ENCODE peak calls at places on chromosomes 6 and 20, in five cellular contexts. C is RCC 7860, S is adipocyte, E is cardiac muscle cell, T is NCI-H1417 treated with DMSO at 0.1 percent for 48 hours. N is an unnamed sample.

GRCh38 chr6:155466546-155466945 is 10.9 kb upstream of the NOX3 start:
- DNase-seq in E (no peak), T (no peak), C (no peak), S (no peak), N (no peak)

GRCh38 chr20:15902493-15902892 is 670.8 kb downstream of the KIF16B start:
- DNase-seq in C (no peak), E (no peak), S (no peak), T (no peak), N (no peak)

GRCh38 chr20:46102940-46103339 is 13.2 kb upstream of the NCOA5 start:
- DNase-seq in C (no peak), S (no peak), T (no peak), E (no peak), N (no peak)

GRCh38 chr6:122012576-122012975 is 386.9 kb upstream of the HSF2 start:
- DNase-seq in T (no peak), C (no peak), S (peak), E (no peak), N (peak)

GRCh38 chr20:51108638-51109363 is 85.9 kb upstream of the KCNG1 start:
- DNase-seq in S (no peak), C (no peak), T (no peak), E (no peak), N (no peak)

GRCh38 chr6:44058617-44059358 is 68.5 kb downstream of the MRPL14 start:
- DNase-seq in C (peak), S (peak), T (no peak), E (no peak), N (peak)

GRCh38 chr6:139146317-139146726 is 11.4 kb downstream of the HECA start:
- DNase-seq in E (no peak), C (no peak), T (no peak), S (no peak), N (no peak)

GRCh38 chr20:63945031-63945658 is 11.1 kb downstream of the UCKL1 start:
- DNase-seq in T (no peak), E (no peak), C (no peak), S (no peak), N (no peak)

GRCh38 chr6:135880066-135880972 is 28.8 kb downstream of the PDE7B start:
- DNase-seq in C (peak), S (peak), T (no peak), E (no peak), N (peak)

GRCh38 chr6:107361568-107362270 is 97.6 kb downstream of the PDSS2 start:
- DNase-seq in S (peak), T (no peak), E (peak), C (peak), N (peak)

GRCh38 chr6:11354019-11354418 is 121.6 kb upstream of the NEDD9 start:
- DNase-seq in E (no peak), S (peak), T (no peak), C (no peak), N (peak)

GRCh38 chr20:41078329-41078728 is 49.7 kb downstream of the TOP1 start:
- DNase-seq in E (peak), S (peak), T (no peak), C (peak), N (peak)

GRCh38 chr20:64077876-64078551 is 1.3 kb downstream of the RGS19 start:
- DNase-seq in E (no peak), T (no peak), C (no peak), S (no peak), N (no peak)

GRCh38 chr20:62457831-62458230 is 18.0 kb downstream of the GATA5 start:
- DNase-seq in S (no peak), T (no peak), C (no peak), E (no peak), N (no peak)

GRCh38 chr20:52596261-52596660 is 375.9 kb upstream of the TSHZ2 start:
- DNase-seq in T (no peak), S (no peak), E (peak), C (no peak), N (no peak)

GRCh38 chr6:118401325-118401998 is 146.6 kb upstream of the PLN start:
- DNase-seq in T (no peak), C (no peak), S (no peak), E (no peak), N (no peak)

GRCh38 chr20:10111144-10111771 is 76.5 kb downstream of the ANKEF1 start:
- DNase-seq in S (no peak), T (peak), C (no peak), E (no peak), N (no peak)

GRCh38 chr20:3038454-3038853 is 5.0 kb upstream of the GNRH2 start:
- DNase-seq in T (no peak), E (no peak), C (no peak), S (no peak), N (no peak)

GRCh38 chr6:38572186-38572813 is 67.4 kb downstream of the BTBD9 start:
- DNase-seq in S (no peak), T (no peak), C (no peak), E (no peak), N (no peak)

GRCh38 chr6:168725821-168726220 is 284.8 kb downstream of the SMOC2 start:
- DNase-seq in E (no peak), C (no peak), T (no peak), S (no peak), N (no peak)

GRCh38 chr6:41984623-41985022 is 43.0 kb upstream of the CCND3 start:
- DNase-seq in S (no peak), T (no peak), E (no peak), C (no peak), N (no peak)

GRCh38 chr6:80437186-80437585 is 330.7 kb downstream of the BCKDHB start:
- DNase-seq in E (no peak), S (peak), C (no peak), T (no peak), N (peak)

GRCh38 chr20:45067558-45067957 is 33.4 kb downstream of the KCNS1 start:
- DNase-seq in C (no peak), T (no peak), S (no peak), E (no peak), N (peak)

GRCh38 chr6:45933855-45934254 is 81.8 kb downstream of the CLIC5 start:
- DNase-seq in C (no peak), E (no peak), T (no peak), S (no peak), N (no peak)

GRCh38 chr20:41358230-41358629 is 8.4 kb downstream of the EMILIN3 start:
- DNase-seq in E (no peak), S (no peak), T (no peak), C (no peak), N (no peak)

GRCh38 chr6:39812853-39813533 is 20.8 kb downstream of the DAAM2 start:
- DNase-seq in C (no peak), T (no peak), E (no peak), S (peak), N (peak)

GRCh38 chr6:27539551-27539950 is 66.6 kb upstream of the ZNF184 start:
- DNase-seq in T (no peak), E (no peak), S (no peak), C (no peak), N (no peak)

GRCh38 chr6:155143610-155144106 is 120.2 kb upstream of the CLDN20 start:
- DNase-seq in C (no peak), E (no peak), T (no peak), S (no peak), N (no peak)

GRCh38 chr20:5497556-5497955 is 180.8 kb upstream of the PROKR2 start:
- DNase-seq in C (no peak), E (no peak), S (no peak), T (no peak), N (no peak)

GRCh38 chr20:7432612-7433011 is 507.6 kb downstream of the HAO1 start:
- DNase-seq in S (no peak), E (no peak), T (no peak), C (no peak), N (no peak)